ENCODE peak calls at places on chromosomes 12 and 14, in four cellular contexts. T, C, L and X are unnamed samples.

GRCh38 chr14:73783107-73783727 is 68.4 kb upstream of the PTGR2 start:
- DNase-seq in T (no peak), C (no peak), L (peak; percentile 61), X (no peak)

GRCh38 chr12:5768880-5769199 is 176.2 kb downstream of the ANO2 start:
- DNase-seq in T (no peak), C (no peak), L (no peak), X (no peak)

GRCh38 chr14:67668559-67668958 is 5.9 kb downstream of the VTI1B start:
- DNase-seq in T (no peak), C (no peak), L (no peak), X (no peak)

GRCh38 chr12:52364061-52364460 is 3.2 kb downstream of the KRT85 start:
- DNase-seq in T (no peak), C (no peak), L (no peak), X (no peak)

GRCh38 chr12:101698782-101699347 is 1.4 kb downstream of the CHPT1 start:
- DNase-seq in T (no peak), C (no peak), L (no peak), X (no peak)

GRCh38 chr14:101241807-101242278 is 319.5 kb upstream of the DIO3 start:
- DNase-seq in T (no peak), C (no peak), L (no peak), X (no peak)

GRCh38 chr14:69475194-69475818 is 9.2 kb upstream of the PLEKHD1 start:
- DNase-seq in T (no peak), C (no peak), L (no peak), X (no peak)

GRCh38 chr12:64177001-64177400 is 45.1 kb downstream of the KICS2 start:
- DNase-seq in T (no peak), C (no peak), L (no peak), X (no peak)

GRCh38 chr12:113757223-113758002 is 208.7 kb downstream of the RBM19 start:
- DNase-seq in T (no peak), C (no peak), L (no peak), X (no peak)
- TF ChIP-seq CTCF in T (no peak), C (no peak), L (no peak), X (no peak)

GRCh38 chr12:49803693-49804450 is 24.3 kb downstream of the NCKAP5L start:
- DNase-seq in T (no peak), C (no peak), L (no peak), X (no peak)
- H3K27ac ChIP-seq in T (no peak overlapping the region), C (no peak overlapping the region), L (no peak overlapping the region), X (no peak overlapping the region)

DNA sequence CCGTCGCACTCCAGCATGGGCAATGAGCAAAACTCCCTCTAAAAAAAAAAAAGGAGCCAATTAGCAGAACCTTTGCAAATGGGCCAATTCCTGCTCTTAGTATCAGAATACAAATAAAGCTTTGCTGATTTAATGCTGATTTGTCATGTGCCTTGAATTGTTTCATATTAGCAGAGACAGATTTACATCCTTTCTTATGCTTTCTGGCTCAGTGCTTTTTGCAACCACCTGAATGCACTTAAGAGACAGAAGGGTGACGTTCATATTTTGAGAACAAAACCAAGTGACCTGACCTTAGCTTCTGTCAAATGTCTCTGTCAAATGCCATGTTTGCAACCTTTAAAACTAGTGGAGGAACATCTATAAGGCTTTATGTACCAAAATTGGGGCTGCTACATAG is 43.8 kb upstream of the YAF2 start:
- DNase-seq in T (no peak), C (no peak), L (no peak), X (no peak)
- H3K27me3 ChIP-seq in T (no peaks in the 10 kb centered on the region), C (no peaks in the 10 kb centered on the region), L (no peaks in the 10 kb centered on the region), X (no peaks in the 10 kb centered on the region)

GRCh38 chr12:15011162-15011561 is 38.3 kb downstream of the PDE6H start:
- DNase-seq in T (no peak), C (no peak), L (no peak), X (no peak)
- TF ChIP-seq CTCF in T (peak; percentile 33), C (no peak), L (no peak), X (no peak)

GRCh38 chr12:42103155-42103554 is 41.5 kb downstream of the GXYLT1 start:
- DNase-seq in T (no peak), C (no peak), L (no peak), X (no peak)

GRCh38 chr12:42102720-42103119 is 42.0 kb downstream of the GXYLT1 start:
- DNase-seq in T (no peak), C (no peak), L (no peak), X (no peak)

GRCh38 chr12:42094277-42094676 is 50.4 kb downstream of the GXYLT1 start:
- DNase-seq in T (peak; percentile 6), C (no peak), L (no peak), X (no peak)

GRCh38 chr12:42099433-42099832 is 45.2 kb downstream of the GXYLT1 start:
- DNase-seq in T (no peak), C (no peak), L (no peak), X (no peak)

GRCh38 chr12:42097971-42098370 is 46.7 kb downstream of the GXYLT1 start:
- DNase-seq in T (no peak), C (no peak), L (no peak), X (no peak)
- H3K27ac ChIP-seq in T (peak overlapping the region; percentile 57), C (peak overlapping the region; percentile 16), L (no peak overlapping the region), X (no peak overlapping the region)

GRCh38 chr12:89424846-89425245 is 72.5 kb upstream of the DUSP6 start:
- DNase-seq in T (no peak), C (no peak), L (no peak), X (no peak)

GRCh38 chr12:89427508-89428156 is 75.3 kb upstream of the DUSP6 start:
- DNase-seq in T (no peak), C (no peak), L (no peak), X (no peak)

GRCh38 chr12:89432396-89432795 is 80.1 kb upstream of the DUSP6 start:
- DNase-seq in T (no peak), C (no peak), L (no peak), X (no peak)

GRCh38 chr12:89433634-89434033 is 81.3 kb upstream of the DUSP6 start:
- DNase-seq in T (no peak), C (no peak), L (no peak), X (no peak)

DNA sequence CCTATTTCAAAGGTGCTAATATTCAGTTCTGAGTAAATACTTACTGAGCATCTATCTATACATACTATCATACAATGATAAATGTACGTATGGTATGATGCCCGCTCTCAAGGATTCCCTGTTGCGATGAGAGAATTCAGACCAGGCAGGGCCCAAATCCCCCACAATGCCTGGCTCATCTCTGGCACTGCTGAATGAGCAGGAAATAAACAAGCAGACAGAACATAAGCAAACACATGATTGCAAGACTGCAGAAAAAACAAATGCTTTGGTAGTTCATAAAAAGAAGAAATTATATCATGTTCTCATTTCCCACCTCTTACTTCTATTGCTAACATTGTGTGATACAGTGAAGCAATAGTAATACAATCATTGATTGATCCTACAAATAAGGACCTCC is 77.2 kb upstream of the DUSP6 start:
- DNase-seq in T (no peak), C (no peak), L (no peak), X (no peak)
- H3K27me3 ChIP-seq in T (no peaks in the 10 kb centered on the region), C (no peaks in the 10 kb centered on the region), L (no peaks in the 10 kb centered on the region), X (no peaks in the 10 kb centered on the region)

GRCh38 chr12:53726946-53727309 is 324 bp downstream of the CALCOCO1 start:
- DNase-seq in T (no peak), C (no peak), L (no peak), X (no peak)
- TF ChIP-seq CTCF in T (no peak), C (no peak), L (no peak), X (no peak)

GRCh38 chr12:10211101-10211974 is 1.3 kb upstream of the GABARAPL1 start:
- DNase-seq in T (no peak), C (no peak), L (no peak), X (no peak)

GRCh38 chr12:10212623-10213131 is at the start of gene GABARAPL1:
- DNase-seq in T (peak; percentile 82), C (peak; percentile 87), L (peak; percentile 91), X (peak; percentile 85)

GRCh38 chr12:10207136-10207535 is 5.5 kb upstream of the GABARAPL1 start:
- DNase-seq in T (no peak), C (no peak), L (no peak), X (no peak)

GRCh38 chr12:10211975-10212622 is 578 bp upstream of the GABARAPL1 start:
- DNase-seq in T (peak; percentile 89), C (peak; percentile 98), L (peak; percentile 98), X (peak; percentile 94)

GRCh38 chr12:10210225-10210624 is 2.5 kb upstream of the GABARAPL1 start:
- DNase-seq in T (no peak), C (no peak), L (no peak), X (no peak)
- H3K27ac ChIP-seq in T (no peak overlapping the region), C (no peak overlapping the region), L (no peak overlapping the region), X (no peak overlapping the region)

DNA sequence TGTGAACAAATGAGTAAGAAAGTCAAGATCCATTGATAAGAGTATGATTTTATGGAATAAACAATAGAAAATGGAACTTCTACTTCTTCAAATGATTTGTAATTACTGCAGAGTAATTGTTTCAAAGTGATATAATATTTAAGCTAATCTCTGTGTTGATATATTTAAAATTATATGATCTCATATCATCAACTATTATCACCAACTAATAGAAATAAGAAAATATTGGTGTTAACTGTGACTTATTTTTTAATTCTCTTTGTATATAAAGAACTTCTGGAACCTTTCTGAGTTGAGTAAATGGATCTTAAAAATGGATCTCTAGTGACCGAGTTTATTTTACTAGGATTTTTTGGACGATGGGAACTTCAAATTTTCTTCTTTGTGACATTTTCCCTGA is at the start of gene OR4L1:
- DNase-seq in T (no peak), C (no peak), L (no peak), X (no peak)
- H3K27me3 ChIP-seq in T (no peaks in the 10 kb centered on the region), C (no peaks in the 10 kb centered on the region), L (no peaks in the 10 kb centered on the region), X (no peaks in the 10 kb centered on the region)